ENCODE peak calls at places on chromosomes 4 and X, in eight cellular contexts. Z, P, G, V, D, X, H and C are unnamed samples.

GRCh38 chrX:41335590-41336331 is 1.8 kb downstream of the DDX3X start:
- DNase-seq in P (no peak), Z (no peak), H (no peak), D (no peak), G (no peak), V (no peak), X (no peak), C (no peak)

GRCh38 chrX:74531081-74531480 is 83.3 kb downstream of the RLIM start:
- DNase-seq in D (no peak), Z (no peak), H (no peak), G (no peak), P (no peak), X (no peak), V (no peak), C (no peak)

GRCh38 chr4:39814403-39815185 is 116.7 kb downstream of the UBE2K start:
- DNase-seq in H (no peak), Z (no peak), V (peak; percentile 61), X (no peak), P (no peak), D (peak; percentile 16), G (no peak), C (no peak)

GRCh38 chr4:53987761-53988171 is 76.6 kb downstream of the CHIC2 start:
- DNase-seq in H (no peak), G (no peak), V (peak; percentile 3), Z (no peak), X (no peak), D (no peak), P (peak; percentile 10), C (no peak)

GRCh38 chr4:180101348-180102083 is 2141.7 kb upstream of the TENM3 start:
- DNase-seq in G (no peak), X (no peak), V (no peak), H (no peak), D (no peak), Z (no peak), P (no peak), C (no peak)

GRCh38 chr4:98773638-98774037 is 115.2 kb upstream of the TSPAN5 start:
- DNase-seq in Z (no peak), X (no peak), H (no peak), D (no peak), V (no peak), G (no peak), P (no peak), C (no peak)

GRCh38 chrX:56762220-56762619 is 33.2 kb downstream of the NBDY start:
- DNase-seq in D (peak; percentile 15), H (no peak), Z (no peak), V (no peak), P (no peak), G (no peak), X (no peak), C (no peak)

GRCh38 chr4:85142451-85142850 is 176.0 kb upstream of the WDFY3 start:
- DNase-seq in G (no peak), P (no peak), D (no peak), X (no peak), V (no peak), Z (no peak), H (no peak), C (no peak)

GRCh38 chr4:74320559-74321118 is 12.4 kb downstream of the EPGN start:
- DNase-seq in P (peak; percentile 82), V (peak; percentile 78), D (peak; percentile 45), Z (no peak), H (no peak), G (no peak), X (no peak), C (no peak)

GRCh38 chr4:80202784-80203553 is 5.7 kb downstream of the PRDM8 start:
- DNase-seq in X (no peak), H (peak; percentile 36), G (peak; percentile 69), D (no peak), Z (no peak), V (peak; percentile 10), P (peak; percentile 38), C (no peak)

GRCh38 chr4:41318839-41319530 is 62.3 kb downstream of the UCHL1 start:
- DNase-seq in V (peak; percentile 80), H (no peak), Z (no peak), P (peak; percentile 50), G (no peak), X (no peak), D (no peak), C (no peak)

GRCh38 chrX:40158036-40158706 is 60.4 kb upstream of the BCOR start:
- DNase-seq in P (peak; percentile 84), D (peak; percentile 51), V (peak; percentile 50), X (no peak), H (no peak), G (peak; percentile 64), Z (no peak), C (no peak)

GRCh38 chr4:30746735-30747134 is 26.6 kb downstream of the PCDH7 start:
- DNase-seq in G (no peak), P (no peak), Z (no peak), H (no peak), D (no peak), X (no peak), V (no peak), C (no peak)

GRCh38 chr4:7939377-7940108 is at the start of gene AFAP1:
- DNase-seq in V (peak; percentile 69), Z (peak; percentile 81), G (peak; percentile 94), P (peak; percentile 97), D (peak; percentile 10), H (peak; percentile 85), X (peak; percentile 93), C (peak; percentile 87)

GRCh38 chrX:31070057-31070468 is 1.8 kb downstream of the FTHL17 start:
- DNase-seq in Z (no peak), V (no peak), D (no peak), H (no peak), G (no peak), X (no peak), P (no peak), C (no peak)

GRCh38 chr4:37685726-37686372 is 327 bp downstream of the RELL1 start:
- DNase-seq in V (peak; percentile 12), X (peak; percentile 78), H (peak; percentile 44), P (peak; percentile 81), Z (peak; percentile 34), G (no peak), D (peak; percentile 65), C (no peak)

GRCh38 chrX:42837092-42837726 is 59.2 kb upstream of the PPP1R2C start:
- DNase-seq in H (no peak), X (no peak), V (no peak), D (no peak), G (no peak), Z (no peak), P (no peak), C (no peak)

GRCh38 chrX:42837747-42838146 is 59.8 kb upstream of the PPP1R2C start:
- DNase-seq in D (no peak), P (no peak), V (no peak), H (no peak), X (no peak), G (no peak), Z (no peak), C (no peak)

DNA sequence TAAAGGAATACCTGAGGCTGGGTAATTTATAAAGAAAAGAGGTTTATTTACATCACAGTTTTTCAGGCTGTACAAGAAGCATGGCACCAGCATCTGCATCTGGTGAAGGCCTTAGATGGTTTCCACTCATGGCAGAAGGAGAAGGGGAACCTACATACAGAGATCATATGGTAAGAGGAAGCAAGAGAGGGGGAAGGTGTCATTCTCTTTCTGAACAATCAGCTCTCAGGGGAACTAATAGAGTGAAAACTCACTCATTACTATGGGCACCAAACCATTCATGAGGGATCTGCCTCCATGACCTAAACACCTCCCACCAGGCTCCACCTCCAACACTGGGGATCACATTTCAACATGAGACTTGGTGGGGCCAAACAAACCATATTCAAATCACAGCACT is 61.7 kb upstream of the PPP1R2C start:
- DNase-seq in V (no peak), H (no peak), G (no peak), P (no peak), X (no peak), D (no peak), Z (no peak), C (no peak)
- H3K27ac ChIP-seq in V (no peak overlapping the region), H (no peak overlapping the region), G (no peak overlapping the region), P (no peak overlapping the region), X (no peak overlapping the region), D (no peak overlapping the region), Z (no peak overlapping the region), C (no peak overlapping the region)

GRCh38 chrX:54639018-54639345 is 109.0 kb downstream of the GNL3L start:
- DNase-seq in P (no peak), D (no peak), X (no peak), V (no peak), H (no peak), G (no peak), Z (no peak), C (no peak)
- H3K4me3 ChIP-seq in P (no peak overlapping the region), D (peak overlapping the region; percentile 68), X (peak overlapping the region; percentile 53), V (peak overlapping the region; percentile 53), H (peak overlapping the region; percentile 94), G (peak overlapping the region; percentile 36), Z (peak overlapping the region; percentile 30), C (peak overlapping the region; percentile 64)

GRCh38 chr4:685681-686218 is 3.2 kb downstream of the SLC49A3 start:
- DNase-seq in Z (no peak), H (no peak), V (no peak), X (no peak), D (no peak), G (no peak), P (no peak), C (no peak)

GRCh38 chr4:682490-683172 is 6.3 kb downstream of the SLC49A3 start:
- DNase-seq in X (no peak), Z (no peak), H (no peak), P (no peak), D (no peak), G (no peak), V (no peak), C (no peak)

GRCh38 chr4:683247-683897 is 5.6 kb downstream of the SLC49A3 start:
- DNase-seq in P (no peak), Z (no peak), V (no peak), G (no peak), X (no peak), D (no peak), H (no peak), C (no peak)

GRCh38 chr4:684611-685010 is 4.3 kb downstream of the SLC49A3 start:
- DNase-seq in H (no peak), D (no peak), P (no peak), X (peak; percentile 60), Z (no peak), G (no peak), V (no peak), C (no peak)

DNA sequence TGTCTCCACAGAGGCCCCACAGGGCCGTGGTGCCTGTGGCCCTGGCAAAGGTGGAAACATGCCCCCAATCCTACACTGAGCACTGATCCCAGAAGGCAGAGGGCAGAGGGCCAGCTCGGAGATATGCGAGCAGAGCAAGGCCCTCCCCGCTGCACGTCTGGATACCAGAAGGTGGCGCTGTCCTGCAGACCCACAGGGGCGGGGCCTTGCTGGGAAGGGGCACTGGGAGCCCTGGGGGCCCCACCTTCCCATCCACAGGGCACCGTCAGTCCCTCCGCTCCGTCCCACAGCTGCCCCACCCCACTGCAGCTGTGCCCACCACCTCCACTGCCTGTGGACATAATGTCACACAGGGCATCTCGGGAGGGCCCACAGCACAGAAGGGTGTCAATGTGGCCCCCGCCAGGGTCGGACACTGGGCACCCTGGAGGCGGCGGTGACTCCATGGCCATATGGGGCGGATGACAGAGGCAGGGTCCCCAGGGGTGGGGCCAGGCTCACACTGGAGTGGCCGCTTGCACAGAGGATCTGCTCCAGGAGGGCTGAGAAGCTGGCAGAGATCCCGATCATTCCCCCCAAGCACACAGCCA is 4.9 kb downstream of the SLC49A3 start:
- DNase-seq in G (peak; percentile 67), X (peak; percentile 72), Z (peak; percentile 42), V (peak; percentile 73), H (no peak), P (peak; percentile 85), D (peak; percentile 61), C (peak; percentile 77)
- H3K27ac ChIP-seq in G (no peak overlapping the region), X (no peak overlapping the region), Z (no peak overlapping the region), V (no peak overlapping the region), H (no peak overlapping the region), P (no peak overlapping the region), D (no peak overlapping the region), C (no peak overlapping the region)

GRCh38 chr4:25367004-25367621 is 9.9 kb upstream of the ANAPC4 start:
- DNase-seq in V (peak; percentile 39), D (peak; percentile 58), H (no peak), G (no peak), X (no peak), Z (no peak), P (peak; percentile 56), C (no peak)
- H3K4me3 ChIP-seq in V (no peak overlapping the region), D (no peak overlapping the region), H (no peak overlapping the region), G (no peak overlapping the region), X (no peak overlapping the region), Z (no peak overlapping the region), P (no peak overlapping the region), C (no peak overlapping the region)